ENCODE peak calls at places on chromosomes 1 and 21, in five cellular contexts. K is body of pancreas, C is neuronal stem cell, T is astrocyte of the spinal cord, S is GM12865. D is an unnamed sample.

GRCh38 chr1:41862411-41863221 is 56.1 kb downstream of the HIVEP3 start:
- DNase-seq in S (peak; percentile 25), K (no peak), C (no peak), T (peak; percentile 88), D (no peak)

GRCh38 chr1:10178602-10179407 is 31.6 kb upstream of the KIF1B start:
- DNase-seq in K (no peak), S (no peak), T (no peak), C (peak; percentile 60), D (no peak)

GRCh38 chr1:42000781-42001180 is 82.1 kb upstream of the HIVEP3 start:
- DNase-seq in C (no peak), T (no peak), S (no peak), K (no peak), D (no peak)

GRCh38 chr1:109151146-109151545 is 37.2 kb downstream of the ELAPOR1 start:
- DNase-seq in S (no peak), K (peak; percentile 77), T (peak; percentile 33), C (peak; percentile 17), D (peak; percentile 68)

GRCh38 chr1:100539836-100540536 is 2.0 kb downstream of the GPR88 start:
- DNase-seq in C (peak; percentile 15), K (no peak), S (no peak), T (peak; percentile 25), D (peak; percentile 80)

GRCh38 chr1:41358152-41358937 is 2.9 kb upstream of the FOXO6 start:
- DNase-seq in K (no peak), C (no peak), T (no peak), S (no peak), D (peak; percentile 78)

GRCh38 chr1:88697503-88697902 is 13.4 kb downstream of the PKN2 start:
- DNase-seq in C (no peak), T (peak; percentile 27), K (no peak), S (no peak), D (no peak)

GRCh38 chr1:54815086-54815876 is 14.2 kb upstream of the TTC22 start:
- DNase-seq in T (no peak), S (no peak), C (no peak), K (no peak), D (no peak)

GRCh38 chr1:232876506-232877360 is 71.5 kb downstream of the MAP10 start:
- DNase-seq in S (no peak), C (no peak), K (no peak), T (no peak), D (no peak)

GRCh38 chr1:211352985-211353515 is 26.4 kb downstream of the TRAF5 start:
- DNase-seq in C (no peak), K (peak; percentile 40), T (no peak), S (peak; percentile 78), D (peak; percentile 66)

GRCh38 chr1:43232071-43232470 is 37.7 kb upstream of the TMEM125 start:
- DNase-seq in S (no peak), C (no peak), K (no peak), T (peak; percentile 72), D (no peak)

GRCh38 chr1:57796609-57797008 is 372.7 kb upstream of the DAB1 start:
- DNase-seq in C (no peak), T (peak; percentile 24), S (peak; percentile 1), K (no peak), D (no peak)

GRCh38 chr1:43477716-43478115 is 24.0 kb upstream of the HYI start:
- DNase-seq in S (no peak), C (no peak), T (no peak), K (no peak), D (no peak)

GRCh38 chr1:42038261-42038660 is 114.9 kb upstream of the GUCA2B start:
- DNase-seq in K (no peak), T (no peak), C (no peak), S (no peak), D (no peak)

GRCh38 chr1:44239337-44239960 is 26.2 kb downstream of the DMAP1 start:
- DNase-seq in C (peak; percentile 84), T (peak; percentile 40), S (no peak), K (no peak), D (peak; percentile 76)

GRCh38 chr1:110214454-110215404 is 4.6 kb downstream of the KCNC4 start:
- DNase-seq in C (no peak), T (no peak), S (peak; percentile 28), K (peak; percentile 70), D (no peak)

GRCh38 chr1:115477071-115477470 is 139.0 kb upstream of the NGF start:
- DNase-seq in K (peak; percentile 63), C (no peak), S (no peak), T (no peak), D (no peak)

GRCh38 chr1:202597090-202597761 is 113.0 kb downstream of the SYT2 start:
- DNase-seq in S (no peak), C (no peak), T (no peak), K (no peak), D (no peak)

GRCh38 chr1:228092342-228093049 is 10.0 kb downstream of the ARF1 start:
- DNase-seq in C (no peak), S (peak; percentile 1), K (no peak), T (no peak), D (no peak)

GRCh38 chr1:55214214-55214902 is 806 bp downstream of the USP24 start:
- DNase-seq in C (peak; percentile 52), K (peak; percentile 38), S (peak; percentile 48), T (no peak), D (peak; percentile 77)

GRCh38 chr1:22880174-22880601 is 92.5 kb downstream of the LACTBL1 start:
- DNase-seq in C (no peak), T (peak; percentile 74), S (no peak), K (no peak), D (no peak)

GRCh38 chr1:1435911-1436633 is 582 bp downstream of the VWA1 start:
- DNase-seq in S (no peak), C (no peak), T (no peak), K (peak; percentile 45), D (no peak)

GRCh38 chr1:17903386-17903785 is 148.3 kb downstream of the ACTL8 start:
- DNase-seq in S (no peak), K (peak; percentile 67), T (no peak), C (no peak), D (no peak)

GRCh38 chr1:51320967-51321923 is 9.1 kb downstream of the TTC39A start:
- DNase-seq in K (no peak), C (no peak), S (no peak), T (no peak), D (no peak)

GRCh38 chr1:80054129-80054528 is 1047.6 kb upstream of the ADGRL4 start:
- DNase-seq in S (no peak), K (peak; percentile 16), C (no peak), T (peak; percentile 89), D (peak; percentile 22)

GRCh38 chr1:237016626-237017025 is 12.4 kb upstream of the MT1HL1 start:
- DNase-seq in K (no peak), C (no peak), T (no peak), S (no peak), D (no peak)

GRCh38 chr1:97378596-97378995 is 542.2 kb downstream of the DPYD start:
- DNase-seq in C (no peak), T (no peak), K (no peak), S (no peak), D (no peak)

GRCh38 chr1:205600085-205600484 is 31.7 kb downstream of the ELK4 start:
- DNase-seq in C (no peak), T (peak; percentile 76), S (peak; percentile 69), K (no peak), D (no peak)

GRCh38 chr21:39083377-39084008 is 99.8 kb downstream of the PSMG1 start:
- DNase-seq in S (no peak), C (no peak), T (no peak), K (no peak), D (no peak)

GRCh38 chr1:182835811-182836210 is 3.3 kb upstream of the DHX9 start:
- DNase-seq in S (no peak), C (no peak), K (no peak), T (no peak), D (no peak)

GRCh38 chr1:240906477-240906876 is 294.5 kb upstream of the GREM2 start:
- DNase-seq in C (no peak), K (peak; percentile 21), S (no peak), T (peak; percentile 10), D (no peak)

GRCh38 chr1:229822026-229822425 is 196.0 kb downstream of the URB2 start:
- DNase-seq in S (no peak), T (no peak), C (no peak), K (no peak), D (no peak)

GRCh38 chr1:39189592-39190041 is 14.9 kb upstream of the MACF1 start:
- DNase-seq in S (no peak), C (no peak), T (peak; percentile 69), K (no peak), D (no peak)

GRCh38 chr21:26969971-26970725 is 3.3 kb upstream of the ADAMTS5 start:
- DNase-seq in C (no peak), T (no peak), K (no peak), S (no peak), D (no peak)
- H3K4me3 ChIP-seq in C (no peak overlapping the region), T (no peak overlapping the region), K (no peak overlapping the region), S (no peak overlapping the region), D (no peak overlapping the region)

DNA sequence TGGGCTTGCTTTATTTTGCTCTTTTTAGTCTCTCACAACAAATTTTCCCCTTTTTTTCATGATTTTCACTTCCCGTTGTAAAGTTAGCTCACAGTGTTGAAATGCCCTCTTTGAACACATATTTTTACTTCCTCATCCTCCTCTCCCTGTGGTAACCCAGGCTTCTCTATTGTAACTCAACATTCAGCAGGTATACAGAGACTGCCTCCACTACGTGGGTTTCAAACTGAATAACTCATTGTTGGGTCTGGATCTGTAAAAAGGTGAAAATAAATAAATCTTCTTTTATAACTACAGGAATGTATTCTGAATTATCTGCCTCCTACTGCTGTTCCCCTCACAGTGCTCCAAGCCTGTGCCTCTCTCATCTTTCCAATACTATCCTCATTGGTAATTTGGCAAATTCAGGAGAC is 166.4 kb downstream of the RUNX1 start:
- DNase-seq in T (peak; percentile 23), K (no peak), S (peak; percentile 27), C (no peak), D (no peak)
- H3K4me3 ChIP-seq in T (peak overlapping the region; percentile 73), K (no peak overlapping the region), S (no peak overlapping the region), C (no peak overlapping the region), D (no peak overlapping the region)

GRCh38 chr1:61480273-61480672 is 244.7 kb downstream of the TM2D1 start:
- DNase-seq in S (no peak), K (no peak), C (no peak), T (no peak), D (no peak)

GRCh38 chr1:61481313-61481712 is 243.6 kb downstream of the TM2D1 start:
- DNase-seq in K (no peak), C (no peak), S (no peak), T (no peak), D (no peak)

GRCh38 chr1:61486783-61487505 is 238.0 kb downstream of the TM2D1 start:
- DNase-seq in S (no peak), C (no peak), K (no peak), T (no peak), D (no peak)

GRCh38 chr1:61477301-61477700 is 247.6 kb downstream of the TM2D1 start:
- DNase-seq in C (no peak), T (no peak), S (no peak), K (no peak), D (no peak)

GRCh38 chr1:61482170-61482569 is 242.8 kb downstream of the TM2D1 start:
- DNase-seq in S (no peak), K (no peak), T (no peak), C (no peak), D (no peak)
- H3K4me3 ChIP-seq in S (no peak overlapping the region), K (no peak overlapping the region), T (no peak overlapping the region), C (no peak overlapping the region), D (no peak overlapping the region)

DNA sequence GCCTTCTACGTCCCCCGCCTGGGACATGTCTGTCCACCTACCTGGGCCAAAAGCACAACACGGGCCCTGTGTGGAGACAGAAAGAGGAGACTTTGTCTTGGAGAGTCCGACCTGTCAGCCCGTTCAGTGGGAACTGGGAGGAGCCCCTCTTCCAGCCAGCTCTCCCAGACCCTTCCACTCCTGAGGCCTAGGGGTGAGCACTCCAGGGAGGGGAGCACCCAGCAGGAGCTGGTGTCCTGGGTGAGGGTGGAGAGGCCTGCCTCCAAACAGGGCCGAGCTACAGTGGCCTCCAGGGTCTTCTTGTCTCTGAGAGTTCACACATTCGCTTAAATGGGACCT is 546 bp downstream of the SPOCD1 start:
- DNase-seq in K (no peak), C (no peak), T (no peak), S (no peak), D (no peak)
- H3K4me3 ChIP-seq in K (no peak overlapping the region), C (no peak overlapping the region), T (no peak overlapping the region), S (no peak overlapping the region), D (no peak overlapping the region)

D was measured in right cardiac atrium.